ENCODE peak calls at places on chromosomes 4 and X, in four cellular contexts. J is type B pancreatic cell, Y is fibroblast of lung, A is ascending aorta. C is an unnamed sample.

GRCh38 chr4:95466791-95467190 is 82.0 kb downstream of the UNC5C start:
- DNase-seq in J (no peak), Y (no peak), A (no peak), C (no peak)

GRCh38 chrX:56233682-56234081 is 1.5 kb downstream of the KLF8 start:
- DNase-seq in J (no peak), Y (peak), A (no peak), C (no peak)

GRCh38 chr4:105710678-105711077 is 2.1 kb downstream of the GSTCD start:
- DNase-seq in J (no peak), Y (peak), A (no peak), C (no peak)

GRCh38 chr4:130419576-130419975 is 1323.6 kb downstream of the C4orf33 start:
- DNase-seq in J (no peak), Y (no peak), A (no peak), C (no peak)

GRCh38 chr4:68954126-68954525 is 2.5 kb upstream of the UGT2A3 start:
- DNase-seq in J (no peak), Y (no peak), A (no peak), C (no peak)

GRCh38 chr4:103150677-103151076 is 47.5 kb downstream of the CENPE start:
- DNase-seq in J (no peak), Y (no peak), A (no peak), C (no peak)

GRCh38 chrX:10014462-10015373 is 47.6 kb downstream of the CLDN34 start:
- DNase-seq in J (peak), Y (peak), A (peak), C (peak)

GRCh38 chrX:155065035-155065734 is 5.8 kb downstream of the CMC4 start:
- DNase-seq in J (no peak), Y (peak), A (no peak), C (no peak)

GRCh38 chrX:21056636-21057035 is 317.6 kb upstream of the CNKSR2 start:
- DNase-seq in J (no peak), Y (peak), A (no peak), C (no peak)

GRCh38 chrX:129650821-129651510 is 3.8 kb downstream of the APLN start:
- DNase-seq in J (peak), Y (no peak), A (no peak), C (no peak)

GRCh38 chr4:82268050-82268825 is 105.6 kb downstream of the HNRNPD start:
- DNase-seq in J (no peak), Y (peak), A (no peak), C (no peak)

GRCh38 chr4:118917582-118917981 is 28.9 kb downstream of the SYNPO2 start:
- DNase-seq in J (no peak), Y (no peak), A (no peak), C (no peak)

GRCh38 chr4:123826896-123827295 is 430.3 kb downstream of the SPRY1 start:
- DNase-seq in J (no peak), Y (peak), A (no peak), C (no peak)

GRCh38 chrX:153411255-153411987 is at the start of gene ZFP92:
- DNase-seq in J (no peak), Y (no peak), A (no peak), C (no peak)

GRCh38 chr4:17597517-17597916 is 16.9 kb upstream of the MED28 start:
- DNase-seq in J (no peak), Y (peak), A (no peak), C (no peak)
- TF ChIP-seq CTCF in J (peak), Y (peak), A (no peak), C (peak)

DNA sequence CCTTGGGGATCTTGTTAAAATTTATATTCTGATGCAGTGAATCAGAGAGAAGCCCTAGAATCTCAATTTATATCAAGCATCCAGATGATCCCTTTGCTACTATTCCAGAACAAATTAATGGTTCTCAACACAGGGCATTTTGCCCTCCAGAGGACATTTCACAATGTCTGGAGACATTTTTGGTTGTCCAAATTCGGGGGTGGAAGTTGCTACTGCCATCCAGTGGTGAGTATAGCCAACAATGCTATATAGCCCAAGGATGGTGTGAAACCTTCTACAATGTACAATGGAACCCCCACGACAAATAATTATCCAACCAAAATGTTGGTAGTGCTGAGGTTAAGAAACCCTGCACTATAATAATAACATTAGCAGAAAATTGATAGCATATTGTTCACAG is 2440.0 kb downstream of the PCDH7 start:
- DNase-seq in J (no peak), Y (peak), A (no peak), C (no peak)
- TF ChIP-seq CTCF in J (peak), Y (peak), A (no peak), C (no peak)

DNA sequence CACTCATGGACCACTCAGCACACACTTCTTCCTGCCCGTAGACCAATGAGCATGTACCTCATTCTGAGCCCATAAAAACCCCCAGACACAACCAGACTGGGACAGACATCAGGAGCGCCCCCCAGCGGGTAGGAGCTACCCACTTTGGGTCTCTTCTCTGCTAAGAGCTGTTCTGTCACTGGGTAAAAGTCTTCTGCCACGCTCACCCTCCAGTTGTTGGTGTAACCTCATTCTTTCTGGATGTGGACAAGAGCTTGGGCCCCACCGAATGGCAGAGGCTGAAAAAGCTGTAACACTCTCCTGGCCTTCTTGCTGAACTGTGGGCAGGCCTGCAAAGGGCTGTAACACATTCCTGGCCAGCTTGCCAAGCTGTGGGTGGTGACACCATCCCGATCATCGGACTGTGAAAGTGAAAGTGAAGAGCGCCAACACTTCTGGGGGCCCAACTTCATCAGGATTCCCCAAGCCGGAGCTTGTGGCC is 137.6 kb downstream of the TECRL start:
- DNase-seq in J (no peak), Y (no peak), A (no peak), C (no peak)
- TF ChIP-seq CTCF in J (no peak), Y (no peak), A (no peak), C (no peak)

GRCh38 chrX:122363112-122363511 is 821.0 kb upstream of the GRIA3 start:
- DNase-seq in J (no peak), Y (no peak), A (no peak), C (no peak)
- TF ChIP-seq CTCF in J (peak), Y (no peak), A (no peak), C (no peak)

C was measured in esophagus squamous epithelium.